ENCODE peak calls at places on chromosome 5, in eight cellular contexts. One of them, this sample, is unnamed.

GRCh38 chr5:149549461-149550266 is 1.6 kb downstream of the CSNK1A1 start:
- DNase-seq in upper lobe of left lung: no peak
- DNase-seq in ascending aorta: no peak
- DNase-seq in tibial artery: no peak
- DNase-seq in astrocyte of the spinal cord: peak; percentile 61
- DNase-seq in brain microvascular endothelial cell: peak; percentile 47
- DNase-seq in HFFc6: peak; percentile 58
- DNase-seq in Peyer's patch: peak; percentile 65
- DNase-seq in this sample: no peak

GRCh38 chr5:180291943-180292831 is at the start of gene MAPK9:
- DNase-seq in upper lobe of left lung: peak; percentile 98
- DNase-seq in ascending aorta: no peak
- DNase-seq in tibial artery: peak; percentile 89
- DNase-seq in astrocyte of the spinal cord: peak; percentile 69
- DNase-seq in brain microvascular endothelial cell: peak; percentile 18
- DNase-seq in HFFc6: peak; percentile 49
- DNase-seq in Peyer's patch: peak; percentile 92
- DNase-seq in this sample: peak; percentile 92

GRCh38 chr5:957730-958485 is 50.7 kb upstream of the NKD2 start:
- DNase-seq in upper lobe of left lung: peak; percentile 60
- DNase-seq in ascending aorta: no peak
- DNase-seq in tibial artery: peak; percentile 51
- DNase-seq in astrocyte of the spinal cord: no peak
- DNase-seq in brain microvascular endothelial cell: no peak
- DNase-seq in HFFc6: no peak
- DNase-seq in Peyer's patch: peak; percentile 46
- DNase-seq in this sample: peak; percentile 78

GRCh38 chr5:180334176-180334575 is 19.0 kb downstream of the GFPT2 start:
- DNase-seq in upper lobe of left lung: no peak
- DNase-seq in ascending aorta: no peak
- DNase-seq in tibial artery: no peak
- DNase-seq in astrocyte of the spinal cord: no peak
- DNase-seq in brain microvascular endothelial cell: no peak
- DNase-seq in HFFc6: no peak
- DNase-seq in Peyer's patch: no peak
- DNase-seq in this sample: no peak

GRCh38 chr5:163696270-163696887 is 191.0 kb downstream of the MAT2B start:
- DNase-seq in upper lobe of left lung: no peak
- DNase-seq in ascending aorta: no peak
- DNase-seq in tibial artery: no peak
- DNase-seq in astrocyte of the spinal cord: peak; percentile 81
- DNase-seq in brain microvascular endothelial cell: peak; percentile 25
- DNase-seq in HFFc6: peak; percentile 78
- DNase-seq in Peyer's patch: no peak
- DNase-seq in this sample: no peak

GRCh38 chr5:74326571-74327338 is 313.8 kb downstream of the ENC1 start:
- DNase-seq in upper lobe of left lung: no peak
- DNase-seq in ascending aorta: no peak
- DNase-seq in tibial artery: no peak
- DNase-seq in astrocyte of the spinal cord: peak; percentile 99
- DNase-seq in brain microvascular endothelial cell: peak; percentile 96
- DNase-seq in HFFc6: peak; percentile 89
- DNase-seq in Peyer's patch: no peak
- DNase-seq in this sample: no peak

GRCh38 chr5:322281-322941 is 897 bp downstream of the AHRR start:
- DNase-seq in upper lobe of left lung: peak; percentile 85
- DNase-seq in ascending aorta: no peak
- DNase-seq in tibial artery: no peak
- DNase-seq in astrocyte of the spinal cord: no peak
- DNase-seq in brain microvascular endothelial cell: no peak
- DNase-seq in HFFc6: peak; percentile 15
- DNase-seq in Peyer's patch: no peak
- DNase-seq in this sample: peak; percentile 85

GRCh38 chr5:83900307-83900706 is 179.7 kb upstream of the HAPLN1 start:
- DNase-seq in upper lobe of left lung: no peak
- DNase-seq in ascending aorta: no peak
- DNase-seq in tibial artery: no peak
- DNase-seq in astrocyte of the spinal cord: peak; percentile 32
- DNase-seq in brain microvascular endothelial cell: no peak
- DNase-seq in HFFc6: no peak
- DNase-seq in Peyer's patch: no peak
- DNase-seq in this sample: no peak

GRCh38 chr5:77775773-77776605 is at the start of gene TBCA:
- DNase-seq in upper lobe of left lung: peak; percentile 98
- DNase-seq in ascending aorta: peak; percentile 43
- DNase-seq in tibial artery: peak; percentile 93
- DNase-seq in astrocyte of the spinal cord: peak; percentile 93
- DNase-seq in brain microvascular endothelial cell: peak; percentile 78
- DNase-seq in HFFc6: peak; percentile 88
- DNase-seq in Peyer's patch: peak; percentile 92
- DNase-seq in this sample: peak; percentile 96

GRCh38 chr5:168159425-168159824 is 132.0 kb upstream of the WWC1 start:
- DNase-seq in upper lobe of left lung: no peak
- DNase-seq in ascending aorta: no peak
- DNase-seq in tibial artery: no peak
- DNase-seq in astrocyte of the spinal cord: no peak
- DNase-seq in brain microvascular endothelial cell: no peak
- DNase-seq in HFFc6: no peak
- DNase-seq in Peyer's patch: peak; percentile 68
- DNase-seq in this sample: no peak

GRCh38 chr5:863244-863805 is 12.5 kb upstream of the ZDHHC11 start:
- DNase-seq in upper lobe of left lung: no peak
- DNase-seq in ascending aorta: no peak
- DNase-seq in tibial artery: no peak
- DNase-seq in astrocyte of the spinal cord: no peak
- DNase-seq in brain microvascular endothelial cell: no peak
- DNase-seq in HFFc6: no peak
- DNase-seq in Peyer's patch: no peak
- DNase-seq in this sample: no peak

GRCh38 chr5:132459983-132460834 is 30.4 kb downstream of the IRF1 start:
- DNase-seq in upper lobe of left lung: no peak
- DNase-seq in ascending aorta: no peak
- DNase-seq in tibial artery: peak; percentile 65
- DNase-seq in astrocyte of the spinal cord: no peak
- DNase-seq in brain microvascular endothelial cell: no peak
- DNase-seq in HFFc6: no peak
- DNase-seq in Peyer's patch: no peak
- DNase-seq in this sample: no peak

GRCh38 chr5:8683528-8683927 is 814.6 kb downstream of the MTRR start:
- DNase-seq in upper lobe of left lung: no peak
- DNase-seq in ascending aorta: no peak
- DNase-seq in tibial artery: no peak
- DNase-seq in astrocyte of the spinal cord: no peak
- DNase-seq in brain microvascular endothelial cell: no peak
- DNase-seq in HFFc6: no peak
- DNase-seq in Peyer's patch: no peak
- DNase-seq in this sample: no peak

GRCh38 chr5:5795074-5795779 is 372.8 kb downstream of the ICE1 start:
- DNase-seq in upper lobe of left lung: no peak
- DNase-seq in ascending aorta: no peak
- DNase-seq in tibial artery: no peak
- DNase-seq in astrocyte of the spinal cord: no peak
- DNase-seq in brain microvascular endothelial cell: no peak
- DNase-seq in HFFc6: no peak
- DNase-seq in Peyer's patch: no peak
- DNase-seq in this sample: no peak

GRCh38 chr5:81896764-81897163 is 75.1 kb upstream of the ATG10 start:
- DNase-seq in upper lobe of left lung: no peak
- DNase-seq in ascending aorta: no peak
- DNase-seq in tibial artery: no peak
- DNase-seq in astrocyte of the spinal cord: no peak
- DNase-seq in brain microvascular endothelial cell: no peak
- DNase-seq in HFFc6: no peak
- DNase-seq in Peyer's patch: no peak
- DNase-seq in this sample: no peak

GRCh38 chr5:120368923-120369715 is 95.0 kb upstream of the PRR16 start:
- DNase-seq in upper lobe of left lung: peak; percentile 21
- DNase-seq in ascending aorta: no peak
- DNase-seq in tibial artery: no peak
- DNase-seq in astrocyte of the spinal cord: no peak
- DNase-seq in brain microvascular endothelial cell: no peak
- DNase-seq in HFFc6: no peak
- DNase-seq in Peyer's patch: peak; percentile 89
- DNase-seq in this sample: no peak

GRCh38 chr5:172796306-172796705 is 25.3 kb upstream of the DUSP1 start:
- DNase-seq in upper lobe of left lung: no peak
- DNase-seq in ascending aorta: no peak
- DNase-seq in tibial artery: peak; percentile 64
- DNase-seq in astrocyte of the spinal cord: no peak
- DNase-seq in brain microvascular endothelial cell: no peak
- DNase-seq in HFFc6: no peak
- DNase-seq in Peyer's patch: no peak
- DNase-seq in this sample: no peak

GRCh38 chr5:10583663-10584572 is 20.0 kb downstream of the ANKRD33B start:
- DNase-seq in upper lobe of left lung: no peak
- DNase-seq in ascending aorta: no peak
- DNase-seq in tibial artery: no peak
- DNase-seq in astrocyte of the spinal cord: no peak
- DNase-seq in brain microvascular endothelial cell: no peak
- DNase-seq in HFFc6: no peak
- DNase-seq in Peyer's patch: no peak
- DNase-seq in this sample: peak; percentile 53

GRCh38 chr5:1343315-1343751 is 1.6 kb downstream of the CLPTM1L start:
- DNase-seq in upper lobe of left lung: no peak
- DNase-seq in ascending aorta: no peak
- DNase-seq in tibial artery: no peak
- DNase-seq in astrocyte of the spinal cord: no peak
- DNase-seq in brain microvascular endothelial cell: no peak
- DNase-seq in HFFc6: no peak
- DNase-seq in Peyer's patch: peak; percentile 34
- DNase-seq in this sample: no peak

GRCh38 chr5:139651863-139652787 is 4.0 kb downstream of the CXXC5 start:
- DNase-seq in upper lobe of left lung: peak; percentile 92
- DNase-seq in ascending aorta: peak; percentile 63
- DNase-seq in tibial artery: peak; percentile 97
- DNase-seq in astrocyte of the spinal cord: peak; percentile 84
- DNase-seq in brain microvascular endothelial cell: peak; percentile 90
- DNase-seq in HFFc6: peak; percentile 92
- DNase-seq in Peyer's patch: peak; percentile 83
- DNase-seq in this sample: no peak

GRCh38 chr5:370311-370958 is 48.9 kb downstream of the AHRR start:
- DNase-seq in upper lobe of left lung: peak; percentile 59
- DNase-seq in ascending aorta: no peak
- DNase-seq in tibial artery: peak; percentile 44
- DNase-seq in astrocyte of the spinal cord: no peak
- DNase-seq in brain microvascular endothelial cell: no peak
- DNase-seq in HFFc6: no peak
- DNase-seq in Peyer's patch: no peak
- DNase-seq in this sample: peak; percentile 78

GRCh38 chr5:132389453-132390286 is 20.2 kb downstream of the SLC22A5 start:
- DNase-seq in upper lobe of left lung: no peak
- DNase-seq in ascending aorta: peak; percentile 65
- DNase-seq in tibial artery: peak; percentile 88
- DNase-seq in astrocyte of the spinal cord: peak; percentile 99
- DNase-seq in brain microvascular endothelial cell: peak; percentile 98
- DNase-seq in HFFc6: peak; percentile 100
- DNase-seq in Peyer's patch: no peak
- DNase-seq in this sample: peak; percentile 97

GRCh38 chr5:14816999-14817761 is 54.4 kb downstream of the ANKH start:
- DNase-seq in upper lobe of left lung: no peak
- DNase-seq in ascending aorta: peak; percentile 31
- DNase-seq in tibial artery: peak; percentile 81
- DNase-seq in astrocyte of the spinal cord: peak; percentile 97
- DNase-seq in brain microvascular endothelial cell: peak; percentile 94
- DNase-seq in HFFc6: peak; percentile 78
- DNase-seq in Peyer's patch: no peak
- DNase-seq in this sample: no peak

GRCh38 chr5:150779397-150780179 is 1.0 kb downstream of the SMIM3 start:
- DNase-seq in upper lobe of left lung: no peak
- DNase-seq in ascending aorta: no peak
- DNase-seq in tibial artery: no peak
- DNase-seq in astrocyte of the spinal cord: no peak
- DNase-seq in brain microvascular endothelial cell: no peak
- DNase-seq in HFFc6: no peak
- DNase-seq in Peyer's patch: no peak
- DNase-seq in this sample: no peak
- TF ChIP-seq CTCF in upper lobe of left lung: no peak
- TF ChIP-seq CTCF in ascending aorta: no peak
- TF ChIP-seq CTCF in tibial artery: no peak
- TF ChIP-seq CTCF in astrocyte of the spinal cord: no peak
- TF ChIP-seq CTCF in brain microvascular endothelial cell: no peak
- TF ChIP-seq CTCF in HFFc6: no peak
- TF ChIP-seq CTCF in Peyer's patch: no peak
- TF ChIP-seq CTCF in this sample: no peak

GRCh38 chr5:80408976-80409926 is 1.4 kb downstream of the ZFYVE16 start:
- DNase-seq in upper lobe of left lung: no peak
- DNase-seq in ascending aorta: no peak
- DNase-seq in tibial artery: no peak
- DNase-seq in astrocyte of the spinal cord: peak; percentile 34
- DNase-seq in brain microvascular endothelial cell: peak; percentile 5
- DNase-seq in HFFc6: no peak
- DNase-seq in Peyer's patch: no peak
- DNase-seq in this sample: no peak

GRCh38 chr5:80406980-80407734 is 707 bp upstream of the ZFYVE16 start:
- DNase-seq in upper lobe of left lung: peak; percentile 46
- DNase-seq in ascending aorta: no peak
- DNase-seq in tibial artery: peak; percentile 65
- DNase-seq in astrocyte of the spinal cord: no peak
- DNase-seq in brain microvascular endothelial cell: peak; percentile 4
- DNase-seq in HFFc6: peak; percentile 7
- DNase-seq in Peyer's patch: peak; percentile 50
- DNase-seq in this sample: no peak

GRCh38 chr5:80411589-80412219 is 3.8 kb downstream of the ZFYVE16 start:
- DNase-seq in upper lobe of left lung: no peak
- DNase-seq in ascending aorta: no peak
- DNase-seq in tibial artery: no peak
- DNase-seq in astrocyte of the spinal cord: no peak
- DNase-seq in brain microvascular endothelial cell: no peak
- DNase-seq in HFFc6: no peak
- DNase-seq in Peyer's patch: no peak
- DNase-seq in this sample: no peak

GRCh38 chr5:80408475-80408875 is 611 bp downstream of the ZFYVE16 start:
- DNase-seq in upper lobe of left lung: no peak
- DNase-seq in ascending aorta: no peak
- DNase-seq in tibial artery: peak; percentile 81
- DNase-seq in astrocyte of the spinal cord: no peak
- DNase-seq in brain microvascular endothelial cell: peak; percentile 30
- DNase-seq in HFFc6: peak; percentile 31
- DNase-seq in Peyer's patch: peak; percentile 80
- DNase-seq in this sample: no peak

GRCh38 chr5:80407735-80408474 is at the start of gene ZFYVE16:
- DNase-seq in upper lobe of left lung: peak; percentile 99
- DNase-seq in ascending aorta: peak; percentile 91
- DNase-seq in tibial artery: peak; percentile 99
- DNase-seq in astrocyte of the spinal cord: peak; percentile 97
- DNase-seq in brain microvascular endothelial cell: peak; percentile 95
- DNase-seq in HFFc6: peak; percentile 95
- DNase-seq in Peyer's patch: peak; percentile 98
- DNase-seq in this sample: peak; percentile 99
- TF ChIP-seq CTCF in upper lobe of left lung: no peak
- TF ChIP-seq CTCF in ascending aorta: peak; percentile 46
- TF ChIP-seq CTCF in tibial artery: peak; percentile 59
- TF ChIP-seq CTCF in astrocyte of the spinal cord: no peak
- TF ChIP-seq CTCF in brain microvascular endothelial cell: no peak
- TF ChIP-seq CTCF in HFFc6: peak; percentile 58
- TF ChIP-seq CTCF in Peyer's patch: peak; percentile 43
- TF ChIP-seq CTCF in this sample: peak; percentile 48

GRCh38 chr5:91381134-91381773 is 1.9 kb downstream of the ARRDC3 start:
- DNase-seq in upper lobe of left lung: no peak
- DNase-seq in ascending aorta: no peak
- DNase-seq in tibial artery: no peak
- DNase-seq in astrocyte of the spinal cord: no peak
- DNase-seq in brain microvascular endothelial cell: no peak
- DNase-seq in HFFc6: no peak
- DNase-seq in Peyer's patch: no peak
- DNase-seq in this sample: no peak
- TF ChIP-seq CTCF in upper lobe of left lung: no peak
- TF ChIP-seq CTCF in ascending aorta: no peak
- TF ChIP-seq CTCF in tibial artery: no peak
- TF ChIP-seq CTCF in astrocyte of the spinal cord: no peak
- TF ChIP-seq CTCF in brain microvascular endothelial cell: no peak
- TF ChIP-seq CTCF in HFFc6: no peak
- TF ChIP-seq CTCF in Peyer's patch: no peak
- TF ChIP-seq CTCF in this sample: no peak

GRCh38 chr5:99169309-99169708 is 240.5 kb upstream of the CHD1 start:
- DNase-seq in upper lobe of left lung: no peak
- DNase-seq in ascending aorta: no peak
- DNase-seq in tibial artery: no peak
- DNase-seq in astrocyte of the spinal cord: peak; percentile 62
- DNase-seq in brain microvascular endothelial cell: no peak
- DNase-seq in HFFc6: no peak
- DNase-seq in Peyer's patch: no peak
- DNase-seq in this sample: no peak
- TF ChIP-seq CTCF in upper lobe of left lung: no peak
- TF ChIP-seq CTCF in ascending aorta: no peak
- TF ChIP-seq CTCF in tibial artery: no peak
- TF ChIP-seq CTCF in astrocyte of the spinal cord: peak; percentile 52
- TF ChIP-seq CTCF in brain microvascular endothelial cell: peak; percentile 20
- TF ChIP-seq CTCF in HFFc6: peak; percentile 26
- TF ChIP-seq CTCF in Peyer's patch: no peak
- TF ChIP-seq CTCF in this sample: peak; percentile 35